ENCODE peak calls at places on chromosomes 16 and 17, in six cellular contexts. A is H1, D is GM12892, I is GM12878, O is K562, Z is HepG2. K is an unnamed sample.

GRCh38 chr17:31327534-31328526 is 6.4 kb upstream of the EVI2A start:
- DNase-seq in A (no peak), D (no peak), I (no peak), O (no peak), Z (peak; percentile 52), K (no peak)

GRCh38 chr16:3094289-3095027 is 4.6 kb downstream of the ZSCAN10 start:
- DNase-seq in A (no peak), D (no peak), I (no peak), O (peak; percentile 69), Z (peak; percentile 55), K (no peak)

GRCh38 chr17:79174905-79175856 is 100.6 kb downstream of the ENGASE start:
- DNase-seq in A (no peak), D (no peak), I (no peak), O (no peak), Z (no peak), K (no peak)

GRCh38 chr17:8900626-8901585 is 33.4 kb upstream of the PIK3R6 start:
- DNase-seq in A (no peak), D (no peak), I (peak; percentile 84), O (peak; percentile 14), Z (no peak), K (no peak)

GRCh38 chr17:14294876-14295275 is 6.0 kb upstream of the HS3ST3B1 start:
- DNase-seq in A (no peak), D (no peak), I (no peak), O (no peak), Z (no peak), K (no peak)

GRCh38 chr16:67967183-67967955 is 1.1 kb downstream of the SLC12A4 start:
- DNase-seq in A (no peak), D (no peak), I (no peak), O (no peak), Z (no peak), K (no peak)

GRCh38 chr16:75112281-75113045 is 4.1 kb downstream of the LDHD start:
- DNase-seq in A (no peak), D (no peak), I (no peak), O (no peak), Z (no peak), K (no peak)

GRCh38 chr17:2043785-2044184 is 2.0 kb downstream of the OVCA2 start:
- DNase-seq in A (no peak), D (no peak), I (no peak), O (no peak), Z (no peak), K (no peak)

GRCh38 chr16:71610936-71611871 is 14.8 kb upstream of the MARVELD3 start:
- DNase-seq in A (peak; percentile 53), D (peak; percentile 68), I (peak; percentile 25), O (peak; percentile 91), Z (peak; percentile 72), K (peak; percentile 66)

GRCh38 chr16:82470506-82471196 is 156.1 kb upstream of the CDH13 start:
- DNase-seq in A (no peak), D (no peak), I (no peak), O (no peak), Z (peak; percentile 27), K (no peak)

GRCh38 chr17:6780886-6781285 is 4.9 kb downstream of the FBXO39 start:
- DNase-seq in A (no peak), D (no peak), I (no peak), O (no peak), Z (no peak), K (no peak)

GRCh38 chr16:1035066-1035415 is 37.5 kb upstream of the SSTR5 start:
- DNase-seq in A (no peak), D (no peak), I (no peak), O (no peak), Z (no peak), K (no peak)

GRCh38 chr17:74452027-74452840 is 14.2 kb upstream of the CD300A start:
- DNase-seq in A (no peak), D (no peak), I (no peak), O (no peak), Z (no peak), K (no peak)

GRCh38 chr17:74455025-74455585 is 11.3 kb upstream of the CD300A start:
- DNase-seq in A (no peak), D (no peak), I (no peak), O (no peak), Z (no peak), K (no peak)

GRCh38 chr17:74453665-74454196 is 12.7 kb upstream of the CD300A start:
- DNase-seq in A (no peak), D (peak; percentile 99), I (no peak), O (peak; percentile 99), Z (no peak), K (peak; percentile 99)

GRCh38 chr17:74452841-74453661 is 13.4 kb upstream of the CD300A start:
- DNase-seq in A (no peak), D (no peak), I (no peak), O (no peak), Z (no peak), K (no peak)

DNA sequence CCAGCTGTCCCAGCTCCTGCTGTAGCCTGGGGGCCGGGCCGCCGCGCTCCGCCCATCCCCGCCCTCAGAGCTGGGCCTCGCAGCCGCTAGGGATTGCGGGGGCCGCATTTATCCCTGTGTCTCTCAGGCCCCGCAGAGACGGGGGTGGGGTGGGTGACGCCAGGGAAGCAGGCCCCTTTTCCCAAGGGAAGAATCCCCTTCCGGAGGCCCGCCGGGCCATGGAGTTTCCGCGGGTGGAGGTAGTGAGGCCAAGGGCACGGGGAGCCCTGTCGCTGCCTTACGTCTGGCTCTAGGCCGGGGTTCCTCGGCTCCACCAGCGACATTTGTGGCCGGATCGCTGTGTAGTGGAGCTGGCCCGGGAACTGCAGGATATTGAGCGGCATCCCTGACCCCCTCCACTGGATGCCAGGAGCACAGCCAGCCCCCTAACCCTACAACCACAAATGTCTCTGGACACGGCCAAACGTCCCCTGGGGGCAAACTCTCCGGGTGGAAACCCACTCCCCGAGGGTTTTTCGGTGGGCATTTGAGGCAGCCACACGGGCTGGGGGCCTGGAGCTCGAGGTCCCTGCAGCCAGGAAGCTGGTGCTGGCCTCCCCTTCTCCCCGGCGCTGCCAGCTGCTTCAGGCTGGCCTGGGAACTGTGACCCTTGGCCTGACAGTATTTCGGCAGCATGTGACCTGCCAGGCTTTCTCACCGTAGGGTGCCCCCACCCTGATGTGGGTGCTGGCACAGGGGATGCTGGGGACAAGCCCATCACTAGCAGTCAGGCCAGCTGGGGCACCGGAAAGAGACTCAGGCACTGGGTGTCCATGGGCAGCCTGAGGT is 12.0 kb upstream of the CD300A start:
- DNase-seq in A (no peak), D (no peak), I (no peak), O (no peak), Z (peak; percentile 80), K (no peak)
- TF ChIP-seq POLR2A in A (no peak), D (no peak), I (no peak), O (peak; percentile 47), Z (peak; percentile 32), K (no peak)

DNA sequence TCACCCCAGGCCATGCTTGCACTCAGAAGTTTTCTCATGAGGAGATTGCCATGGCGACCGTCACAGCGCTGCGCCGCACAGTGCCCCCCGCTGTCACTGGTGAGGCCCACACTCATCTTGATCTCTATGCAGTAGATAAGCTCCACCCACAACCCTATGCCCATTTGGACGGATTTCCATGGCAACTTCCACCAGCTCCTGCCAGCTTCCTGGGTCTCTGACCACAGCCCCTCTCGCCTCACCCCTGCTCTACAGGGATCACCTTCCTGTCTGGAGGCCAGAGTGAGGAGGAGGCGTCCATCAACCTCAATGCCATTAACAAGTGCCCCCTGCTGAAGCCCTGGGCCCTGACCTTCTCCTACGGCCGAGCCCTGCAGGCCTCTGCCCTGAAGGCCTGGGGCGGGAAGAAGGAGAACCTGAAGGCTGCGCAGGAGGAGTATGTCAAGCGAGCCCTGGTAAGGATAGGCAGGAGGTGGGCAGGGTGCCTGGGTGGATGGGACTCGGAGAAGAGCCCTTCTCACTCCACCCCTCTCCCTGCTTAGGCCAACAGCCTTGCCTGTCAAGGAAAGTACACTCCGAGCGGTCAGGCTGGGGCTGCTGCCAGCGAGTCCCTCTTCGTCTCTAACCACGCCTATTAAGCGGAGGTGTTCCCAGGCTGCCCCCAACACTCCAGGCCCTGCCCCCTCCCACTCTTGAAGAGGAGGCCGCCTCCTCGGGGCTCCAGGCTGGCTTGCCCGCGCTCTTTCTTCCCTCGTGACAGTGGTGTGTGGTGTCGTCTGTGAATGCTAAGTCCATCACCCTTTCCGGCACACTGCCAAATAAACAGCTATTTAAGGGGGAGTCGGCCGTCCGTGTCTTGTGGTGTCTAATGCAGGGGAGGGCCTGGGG is 4.3 kb downstream of the ALDOA start:
- DNase-seq in A (no peak), D (no peak), I (no peak), O (no peak), Z (no peak), K (no peak)
- TF ChIP-seq POLR2AphosphoS5 in A (no peak), D (peak; percentile 21), I (no peak), O (no peak), Z (peak; percentile 17), K (no peak)

DNA sequence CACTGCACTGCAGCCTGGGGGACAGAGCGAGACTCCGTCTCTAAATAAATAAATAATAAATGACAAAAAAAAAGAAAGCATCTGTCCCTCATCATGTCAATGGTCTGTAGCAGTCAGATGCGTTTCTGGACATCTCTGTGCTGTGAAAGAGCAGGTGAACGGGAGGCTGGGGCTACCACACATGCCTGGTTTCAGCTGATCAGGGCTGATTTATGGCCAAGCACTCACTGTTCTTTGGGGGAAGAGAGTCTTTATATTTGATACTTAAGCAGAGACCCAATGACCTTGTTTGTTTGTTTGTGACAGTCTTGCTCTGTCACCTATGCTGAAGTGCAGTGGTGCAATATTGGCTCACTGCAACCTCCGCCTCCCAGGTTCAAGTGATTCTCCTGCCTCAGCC is 17.5 kb downstream of the KIAA0513 start:
- DNase-seq in A (no peak), D (no peak), I (no peak), O (no peak), Z (no peak), K (no peak)
- TF ChIP-seq TAF1 in A (no peak), D (no peak), I (no peak), O (no peak), Z (no peak), K (no peak)

GRCh38 chr17:81413497-81414135 is 18.4 kb downstream of the BAHCC1 start:
- DNase-seq in A (no peak), D (no peak), I (no peak), O (no peak), Z (no peak), K (no peak)

GRCh38 chr17:81411305-81411704 is 16.0 kb downstream of the BAHCC1 start:
- DNase-seq in A (no peak), D (no peak), I (no peak), O (no peak), Z (no peak), K (no peak)

GRCh38 chr17:81409190-81409935 is 14.1 kb downstream of the BAHCC1 start:
- DNase-seq in A (no peak), D (no peak), I (no peak), O (peak; percentile 78), Z (no peak), K (no peak)

GRCh38 chr17:81412490-81413093 is 17.3 kb downstream of the BAHCC1 start:
- DNase-seq in A (no peak), D (peak; percentile 73), I (no peak), O (peak; percentile 83), Z (no peak), K (peak; percentile 78)

DNA sequence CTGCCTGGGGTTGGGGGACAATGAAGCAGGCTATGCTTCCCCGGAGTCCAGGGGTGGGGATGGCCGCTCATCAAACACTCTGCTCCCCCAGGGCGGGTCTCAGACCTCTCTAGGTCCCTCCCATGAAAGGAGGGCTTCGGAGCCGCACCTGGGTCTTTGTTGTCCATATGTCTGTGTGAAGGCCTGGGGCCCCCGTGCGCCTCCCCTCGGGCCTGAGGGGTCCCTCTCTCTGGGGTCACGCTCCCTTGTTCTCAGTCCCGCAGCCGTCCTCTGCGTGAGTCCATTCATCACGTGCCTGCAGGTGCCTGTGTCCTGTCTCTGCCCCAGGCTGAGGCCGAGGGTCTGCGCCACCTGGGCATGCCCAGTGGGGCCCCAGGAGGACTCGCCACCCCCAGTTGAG is 15.6 kb downstream of the BAHCC1 start:
- DNase-seq in A (no peak), D (no peak), I (no peak), O (no peak), Z (no peak), K (no peak)
- TF ChIP-seq POLR2A in A (no peak), D (no peak), I (no peak), O (no peak), Z (no peak), K (no peak)

K was measured in GM12891.